ENCODE peak calls at places on chromosomes 1 and 21, in four cellular contexts. V is heart right ventricle, I is endodermal cell, K is Caco-2. C is an unnamed sample.

GRCh38 chr1:27597511-27598216 is 6.3 kb downstream of the AHDC1 start:
- DNase-seq in I (no peak), V (no peak), K (no peak), C (no peak)

GRCh38 chr1:240435996-240436566 is 175.9 kb downstream of the GREM2 start:
- DNase-seq in K (no peak), V (no peak), I (no peak), C (no peak)

GRCh38 chr1:5836776-5837440 is 155.3 kb downstream of the NPHP4 start:
- DNase-seq in I (no peak), V (no peak), K (no peak), C (no peak)

GRCh38 chr1:198729195-198729863 is 90.5 kb downstream of the PTPRC start:
- DNase-seq in V (no peak), I (no peak), K (no peak), C (no peak)

GRCh38 chr21:30234643-30235042 is 18.7 kb upstream of the CLDN8 start:
- DNase-seq in V (no peak), K (no peak), I (no peak), C (no peak)

GRCh38 chr1:61337981-61338848 is 255.9 kb downstream of the NFIA start:
- DNase-seq in V (peak; percentile 48), I (peak; percentile 79), K (peak; percentile 36), C (peak; percentile 91)

GRCh38 chr21:29190920-29191319 is 60.5 kb downstream of the MAP3K7CL start:
- DNase-seq in K (no peak), I (no peak), V (no peak), C (no peak)

GRCh38 chr1:52747450-52747849 is 21.2 kb downstream of the ZYG11B start:
- DNase-seq in K (no peak), I (no peak), V (no peak), C (no peak)

GRCh38 chr1:14689996-14690614 is 91.6 kb downstream of the KAZN start:
- DNase-seq in I (no peak), V (no peak), K (no peak), C (no peak)

GRCh38 chr1:164846731-164847691 is 288.0 kb downstream of the PBX1 start:
- DNase-seq in K (no peak), V (no peak), I (peak; percentile 65), C (no peak)

GRCh38 chr21:14880922-14881321 is 183.9 kb downstream of the NRIP1 start:
- DNase-seq in I (no peak), V (no peak), K (no peak), C (peak; percentile 87)

GRCh38 chr1:218887141-218887925 is 286.3 kb upstream of the LYPLAL1 start:
- DNase-seq in K (no peak), V (no peak), I (no peak), C (no peak)

GRCh38 chr1:190754769-190755168 is 277.1 kb upstream of the BRINP3 start:
- DNase-seq in V (no peak), K (no peak), I (no peak), C (no peak)

GRCh38 chr1:236284291-236284711 is 2.5 kb upstream of the ERO1B start:
- DNase-seq in V (no peak), K (no peak), I (no peak), C (no peak)

GRCh38 chr1:33339413-33339812 is 18.5 kb upstream of the A3GALT2 start:
- DNase-seq in V (no peak), I (peak; percentile 64), K (no peak), C (no peak)

GRCh38 chr1:113307771-113308451 is 82.4 kb upstream of the MAGI3 start:
- DNase-seq in V (no peak), I (no peak), K (no peak), C (peak; percentile 9)

GRCh38 chr1:41819843-41820242 is 98.9 kb downstream of the HIVEP3 start:
- DNase-seq in V (no peak), K (no peak), I (no peak), C (no peak)

GRCh38 chr1:48493970-48494769 is 22.2 kb upstream of the SPATA6 start:
- DNase-seq in V (no peak), I (peak; percentile 48), K (no peak), C (peak; percentile 46)

GRCh38 chr1:18530567-18531502 is 50.1 kb downstream of the KLHDC7A start:
- DNase-seq in V (no peak), K (no peak), I (peak; percentile 81), C (no peak)
- TF ChIP-seq CTCF in V (no peak), K (no peak), I (peak; percentile 80), C (no peak)

GRCh38 chr1:197399691-197400521 is 131.9 kb downstream of the CRB1 start:
- DNase-seq in I (peak; percentile 66), V (no peak), K (peak; percentile 52), C (peak; percentile 59)
- TF ChIP-seq CTCF in I (peak; percentile 82), V (peak; percentile 48), K (peak; percentile 33), C (peak; percentile 83)

GRCh38 chr21:38039369-38039768 is 123.1 kb upstream of the KCNJ6 start:
- DNase-seq in V (no peak), I (no peak), K (no peak), C (no peak)
- TF ChIP-seq CTCF in V (no peak), I (no peak), K (no peak), C (no peak)

GRCh38 chr21:34890724-34891609 is 158.1 kb downstream of the RUNX1 start:
- DNase-seq in I (peak; percentile 75), K (no peak), V (no peak), C (no peak)
- TF ChIP-seq CTCF in I (peak; percentile 38), K (no peak), V (no peak), C (no peak)

DNA sequence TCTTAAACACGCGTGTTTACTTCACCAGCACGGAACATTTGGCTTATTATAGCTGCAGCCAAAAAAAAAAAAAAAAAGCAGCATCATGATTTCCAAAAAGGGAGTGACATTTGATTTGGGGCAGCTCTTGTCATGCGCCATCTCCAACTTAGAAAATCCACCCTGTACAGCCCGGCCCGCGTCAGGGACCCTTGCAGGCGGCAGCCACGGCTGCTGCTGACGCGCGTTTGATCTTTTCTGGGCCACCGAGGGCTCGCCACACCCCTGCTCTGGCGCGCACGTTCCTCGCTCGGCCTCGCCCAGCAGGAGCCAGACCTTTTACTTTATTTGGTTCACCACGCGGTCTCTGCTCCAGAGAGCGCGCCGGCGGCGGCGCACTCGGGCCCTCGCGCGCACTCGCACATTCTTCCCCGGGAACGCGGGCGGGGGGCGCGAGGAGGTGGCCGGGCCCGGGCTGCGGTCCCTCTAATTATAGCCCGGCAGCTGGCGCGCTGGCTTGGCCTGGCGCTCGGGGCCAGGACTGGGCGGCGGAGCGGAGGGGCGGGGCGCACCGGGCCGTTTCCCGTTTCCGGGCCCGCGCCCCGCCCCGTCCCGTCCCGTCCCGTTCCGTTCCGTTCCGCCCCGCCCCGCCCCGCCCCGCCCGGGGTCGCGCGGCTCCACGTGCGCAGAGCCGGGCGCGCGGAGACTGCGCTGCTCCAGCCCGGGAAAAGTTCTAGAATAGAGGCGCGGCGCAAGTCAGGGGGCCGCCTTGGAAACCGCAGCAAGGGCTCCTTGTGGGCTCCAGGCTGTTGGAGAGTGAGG is 10.2 kb downstream of the IRF2BP2 start:
- DNase-seq in V (peak; percentile 91), I (peak; percentile 93), K (peak; percentile 92), C (peak; percentile 73)
- TF ChIP-seq CTCF in V (no peak), I (no peak), K (no peak), C (no peak)

DNA sequence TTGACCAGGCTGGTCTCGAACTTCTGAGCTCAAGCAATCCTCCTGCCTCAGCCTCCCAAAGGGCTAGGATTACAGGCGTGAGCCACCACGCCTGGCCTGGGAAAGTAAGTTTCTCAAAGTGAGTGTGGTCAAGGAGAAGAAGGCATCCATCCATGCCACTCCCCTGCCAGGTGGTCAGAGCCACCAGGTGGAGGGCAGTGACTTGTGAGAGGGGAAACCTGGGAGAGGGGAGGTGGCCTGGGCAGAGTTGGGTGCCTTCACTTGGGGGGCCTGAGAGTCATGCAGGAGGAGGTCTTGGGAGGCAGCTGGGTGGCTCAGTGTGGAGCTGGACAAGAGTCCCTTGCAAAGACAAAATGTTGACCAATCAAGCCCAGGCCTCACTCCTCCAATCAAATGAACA is 470.0 kb downstream of the MATN1 start:
- DNase-seq in I (no peak), K (no peak), V (no peak), C (no peak)
- TF ChIP-seq CTCF in I (no peak), K (no peak), V (no peak), C (no peak)

DNA sequence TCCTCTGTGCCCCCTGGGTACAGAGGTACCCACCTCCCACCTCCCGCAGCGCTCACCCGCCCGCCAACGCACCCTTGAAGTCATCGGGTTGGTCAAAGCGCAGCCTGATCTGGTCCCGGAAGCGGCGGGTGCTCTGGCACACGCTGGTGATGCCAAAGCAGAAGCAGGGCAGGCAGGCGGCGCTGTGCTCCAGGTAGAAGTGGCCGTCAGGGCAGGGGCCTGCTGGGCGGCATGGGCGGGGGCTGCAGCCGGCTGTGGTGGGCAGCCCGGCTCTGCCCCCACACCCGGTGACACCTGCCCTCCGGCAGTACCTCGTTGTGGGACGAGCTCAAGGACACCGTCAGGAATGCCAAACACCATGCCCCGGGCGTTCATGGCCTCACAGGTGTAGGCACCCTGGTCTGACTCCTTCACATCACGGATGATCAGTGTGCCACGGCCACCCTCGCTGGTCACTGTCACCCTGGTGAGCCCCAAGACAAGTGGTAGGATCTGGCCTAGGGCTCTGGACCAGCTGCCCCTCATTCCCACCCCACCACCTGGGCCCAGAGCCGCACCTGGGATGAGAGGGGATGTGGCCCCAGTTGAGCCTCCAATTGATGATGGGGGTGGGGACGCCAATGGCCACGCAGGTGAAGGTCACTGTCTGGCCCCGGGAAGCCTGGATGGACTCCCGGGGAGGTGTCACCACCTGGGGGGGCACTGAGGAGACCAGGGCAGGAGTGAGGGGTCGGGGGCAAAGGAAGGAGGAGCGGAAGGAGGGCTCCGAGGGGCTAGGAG is 52.5 kb downstream of the HSPG2 start:
- DNase-seq in I (no peak), V (no peak), K (no peak), C (no peak)
- TF ChIP-seq CTCF in I (no peak), V (no peak), K (no peak), C (no peak)

DNA sequence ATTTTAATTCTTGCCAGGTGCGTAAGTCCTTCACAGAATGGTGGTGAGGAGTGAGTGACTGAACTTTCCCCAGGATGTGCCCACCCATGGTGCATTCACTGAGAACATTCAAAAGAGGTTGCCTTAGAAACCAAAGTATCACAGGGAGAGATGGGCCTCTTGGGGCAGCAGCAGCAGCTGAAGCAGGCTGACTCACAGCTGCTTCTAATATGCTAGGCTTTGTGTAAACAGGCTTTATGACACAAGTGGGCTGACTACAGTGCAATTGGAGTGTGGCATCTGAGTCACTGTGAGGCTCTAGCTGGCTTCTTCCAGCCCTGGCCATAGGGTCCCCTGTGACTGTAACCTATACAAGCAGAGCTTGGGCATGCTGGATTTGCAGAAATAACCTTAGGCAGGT is 12.6 kb downstream of the PIGP start:
- DNase-seq in V (no peak), I (peak; percentile 84), K (peak; percentile 75), C (peak; percentile 97)
- TF ChIP-seq CTCF in V (no peak), I (no peak), K (no peak), C (peak; percentile 22)

GRCh38 chr21:44486302-44486701 is 31.0 kb downstream of the LRRC3 start:
- DNase-seq in K (no peak), V (no peak), I (no peak), C (no peak)

GRCh38 chr21:44485254-44485793 is 30.0 kb downstream of the LRRC3 start:
- DNase-seq in K (no peak), V (no peak), I (peak; percentile 92), C (no peak)

GRCh38 chr21:44489962-44490361 is 34.7 kb downstream of the LRRC3 start:
- DNase-seq in V (no peak), K (no peak), I (no peak), C (no peak)

GRCh38 chr21:44485796-44486195 is 30.5 kb downstream of the LRRC3 start:
- DNase-seq in K (no peak), V (no peak), I (no peak), C (no peak)

GRCh38 chr21:44487831-44488230 is 32.5 kb downstream of the LRRC3 start:
- DNase-seq in V (no peak), I (peak; percentile 85), K (no peak), C (peak; percentile 9)
- TF ChIP-seq CTCF in V (peak; percentile 55), I (peak; percentile 90), K (peak; percentile 56), C (peak; percentile 85)

C was measured in HFFc6.